ENCODE peak calls at places on chromosomes 3 and 15, in five cellular contexts. Q is psoas muscle; Y is stimulated activated CD4-positive, alpha-beta T cell treated with anti-CD3 and anti-CD28 coated beads, Interleukin-12 subunit alpha, Interleukin-12 subunit beta, amount 100 ng/mL, for 4 hours; P is MV-4-11; E is iPS-NIHi11. F is an unnamed sample.

GRCh38 chr15:100720406-100720967 is 118.1 kb downstream of the ASB7 start:
- DNase-seq in E (no peak), P (no peak), Q (no peak), Y (no peak), F (no peak)

GRCh38 chr3:152307829-152308474 is 39.2 kb downstream of the MBNL1 start:
- DNase-seq in Y (no peak), E (peak), P (no peak), Q (no peak), F (peak)

GRCh38 chr3:52126036-52126435 is 28.2 kb downstream of the POC1A start:
- DNase-seq in P (no peak), Q (peak), Y (no peak), E (no peak), F (no peak)

GRCh38 chr15:74245342-74245931 is 9.3 kb downstream of the CCDC33 start:
- DNase-seq in P (no peak), Q (no peak), E (peak), Y (no peak), F (peak)

GRCh38 chr15:57313134-57313483 is 63.2 kb upstream of the CGNL1 start:
- DNase-seq in P (no peak), Y (no peak), Q (no peak), E (no peak), F (no peak)

GRCh38 chr3:32488609-32489008 is 14.0 kb downstream of the CMTM6 start:
- DNase-seq in P (no peak), E (no peak), Y (no peak), Q (no peak), F (no peak)

GRCh38 chr15:98896002-98896721 is 111.4 kb downstream of the PGPEP1L start:
- DNase-seq in E (no peak), Y (no peak), P (no peak), Q (no peak), F (no peak)

GRCh38 chr15:49418811-49419210 is 4.2 kb upstream of the FGF7 start:
- DNase-seq in Y (no peak), E (no peak), P (no peak), Q (no peak), F (no peak)

GRCh38 chr3:13104511-13104910 is 31.3 kb upstream of the IQSEC1 start:
- DNase-seq in Y (no peak), E (peak), P (no peak), Q (no peak), F (no peak)

GRCh38 chr3:101519685-101520365 is 6.8 kb upstream of the SENP7 start:
- DNase-seq in Q (no peak), E (no peak), Y (no peak), P (no peak), F (no peak)

GRCh38 chr3:64311424-64311920 is 86.2 kb upstream of the PRICKLE2 start:
- DNase-seq in Q (no peak), Y (no peak), E (no peak), P (no peak), F (no peak)

GRCh38 chr3:138441742-138442141 is 7.3 kb downstream of the ESYT3 start:
- DNase-seq in P (no peak), E (no peak), Q (no peak), Y (no peak), F (peak)

GRCh38 chr3:189369636-189370035 is 197.9 kb downstream of the TPRG1 start:
- DNase-seq in Y (no peak), P (peak), E (no peak), Q (no peak), F (no peak)

GRCh38 chr3:112338021-112338726 is 5.2 kb downstream of the CD200 start:
- DNase-seq in Y (no peak), E (no peak), Q (no peak), P (no peak), F (no peak)

GRCh38 chr3:57911588-57911987 is 96.6 kb upstream of the FLNB start:
- DNase-seq in E (no peak), Q (no peak), Y (no peak), P (no peak), F (no peak)

GRCh38 chr3:69888040-69888945 is 111.2 kb upstream of the SAMMSON start:
- DNase-seq in P (no peak), E (no peak), Q (no peak), Y (no peak), F (no peak)

GRCh38 chr15:32041294-32041693 is 11.0 kb downstream of the CHRNA7 start:
- DNase-seq in P (no peak), Q (no peak), Y (no peak), E (no peak), F (peak)

GRCh38 chr3:55648591-55649318 is 161.6 kb upstream of the WNT5A start:
- DNase-seq in Q (no peak), E (peak), P (no peak), Y (no peak), F (peak)

GRCh38 chr3:31432897-31433678 is 99.6 kb upstream of the STT3B start:
- DNase-seq in Q (no peak), P (no peak), E (no peak), Y (no peak), F (no peak)

GRCh38 chr3:169295126-169295525 is 368.4 kb downstream of the MECOM start:
- DNase-seq in E (no peak), P (no peak), Q (no peak), Y (no peak), F (no peak)

GRCh38 chr3:169863458-169863899 is 6.3 kb downstream of the LRRC31 start:
- DNase-seq in P (peak), Q (no peak), E (peak), Y (peak), F (peak)

GRCh38 chr15:63135804-63136203 is 14.1 kb downstream of the LACTB start:
- DNase-seq in P (peak), E (no peak), Y (no peak), Q (no peak), F (no peak)

GRCh38 chr15:66102563-66103292 is 150.8 kb downstream of the MEGF11 start:
- DNase-seq in E (no peak), P (no peak), Q (no peak), Y (no peak), F (no peak)

GRCh38 chr3:124791639-124792111 is 61.4 kb downstream of the UMPS start:
- DNase-seq in P (peak), Q (peak), E (no peak), Y (no peak), F (no peak)